ENCODE peak calls at places on chromosomes 6 and 20, in five cellular contexts. One of them, this sample, is unnamed.

GRCh38 chr6:26552205-26552604 is 14.0 kb downstream of the HMGN4 start:
- DNase-seq in heart left ventricle: no peak
- DNase-seq in pancreas: no peak
- DNase-seq in BE2C: no peak
- DNase-seq in cardiac muscle cell: no peak
- DNase-seq in this sample: no peak

GRCh38 chr6:146981981-146982380 is 222.2 kb upstream of the STXBP5 start:
- DNase-seq in BE2C: no peak
- DNase-seq in cardiac muscle cell: no peak
- DNase-seq in heart left ventricle: no peak
- DNase-seq in pancreas: no peak
- DNase-seq in this sample: no peak

GRCh38 chr20:62943396-62943795 is 5.4 kb downstream of the GID8 start:
- DNase-seq in heart left ventricle: no peak
- DNase-seq in pancreas: no peak
- DNase-seq in cardiac muscle cell: no peak
- DNase-seq in BE2C: no peak
- DNase-seq in this sample: no peak

GRCh38 chr6:33144373-33144772 is 47.9 kb downstream of the COL11A2 start:
- DNase-seq in heart left ventricle: no peak
- DNase-seq in cardiac muscle cell: no peak
- DNase-seq in pancreas: no peak
- DNase-seq in BE2C: no peak
- DNase-seq in this sample: no peak

GRCh38 chr6:5851261-5851757 is 155.4 kb downstream of the NRN1 start:
- DNase-seq in cardiac muscle cell: peak; percentile 40
- DNase-seq in BE2C: no peak
- DNase-seq in heart left ventricle: peak; percentile 39
- DNase-seq in pancreas: peak; percentile 37
- DNase-seq in this sample: peak; percentile 5

GRCh38 chr20:50491926-50492634 is 18.1 kb upstream of the PTPN1 start:
- DNase-seq in heart left ventricle: no peak
- DNase-seq in pancreas: no peak
- DNase-seq in cardiac muscle cell: peak; percentile 85
- DNase-seq in BE2C: no peak
- DNase-seq in this sample: no peak

GRCh38 chr6:111996159-111996558 is 57.7 kb upstream of the CCN6 start:
- DNase-seq in pancreas: no peak
- DNase-seq in heart left ventricle: no peak
- DNase-seq in cardiac muscle cell: no peak
- DNase-seq in BE2C: no peak
- DNase-seq in this sample: no peak

GRCh38 chr6:95091823-95092436 is 485.4 kb upstream of the MANEA start:
- DNase-seq in heart left ventricle: no peak
- DNase-seq in BE2C: no peak
- DNase-seq in pancreas: no peak
- DNase-seq in cardiac muscle cell: peak; percentile 66
- DNase-seq in this sample: peak; percentile 32

GRCh38 chr6:89637960-89638319 is 607 bp downstream of the LYRM2 start:
- DNase-seq in cardiac muscle cell: no peak
- DNase-seq in pancreas: peak; percentile 13
- DNase-seq in BE2C: no peak
- DNase-seq in heart left ventricle: no peak
- DNase-seq in this sample: no peak

GRCh38 chr6:129476810-129477209 is 233.2 kb downstream of the ARHGAP18 start:
- DNase-seq in cardiac muscle cell: no peak
- DNase-seq in pancreas: no peak
- DNase-seq in heart left ventricle: no peak
- DNase-seq in BE2C: no peak
- DNase-seq in this sample: no peak

GRCh38 chr20:32672982-32673727 is 586 bp downstream of the C20orf203 start:
- DNase-seq in BE2C: no peak
- DNase-seq in heart left ventricle: no peak
- DNase-seq in pancreas: no peak
- DNase-seq in cardiac muscle cell: no peak
- DNase-seq in this sample: no peak

GRCh38 chr6:150025201-150025917 is at the start of gene RAET1L:
- DNase-seq in pancreas: peak; percentile 45
- DNase-seq in BE2C: no peak
- DNase-seq in cardiac muscle cell: peak; percentile 37
- DNase-seq in heart left ventricle: no peak
- DNase-seq in this sample: no peak

GRCh38 chr6:94270040-94270689 is 850.8 kb upstream of the EPHA7 start:
- DNase-seq in BE2C: no peak
- DNase-seq in pancreas: no peak
- DNase-seq in cardiac muscle cell: no peak
- DNase-seq in heart left ventricle: no peak
- DNase-seq in this sample: no peak

GRCh38 chr6:81241126-81241525 is 511.4 kb downstream of the TENT5A start:
- DNase-seq in heart left ventricle: no peak
- DNase-seq in cardiac muscle cell: no peak
- DNase-seq in BE2C: no peak
- DNase-seq in pancreas: no peak
- DNase-seq in this sample: no peak

GRCh38 chr6:111805511-111806181 is 67.6 kb downstream of the FYN start:
- DNase-seq in BE2C: peak; percentile 41
- DNase-seq in pancreas: no peak
- DNase-seq in cardiac muscle cell: peak; percentile 63
- DNase-seq in heart left ventricle: no peak
- DNase-seq in this sample: peak; percentile 85

GRCh38 chr6:21219856-21220255 is 373.7 kb upstream of the SOX4 start:
- DNase-seq in pancreas: no peak
- DNase-seq in BE2C: no peak
- DNase-seq in cardiac muscle cell: no peak
- DNase-seq in heart left ventricle: no peak
- DNase-seq in this sample: no peak

GRCh38 chr6:116313377-116313776 is 33.6 kb upstream of the TSPYL1 start:
- DNase-seq in pancreas: no peak
- DNase-seq in cardiac muscle cell: peak; percentile 21
- DNase-seq in heart left ventricle: no peak
- DNase-seq in BE2C: no peak
- DNase-seq in this sample: no peak

GRCh38 chr6:297571-298232 is 5.4 kb downstream of the DUSP22 start:
- DNase-seq in pancreas: no peak
- DNase-seq in heart left ventricle: no peak
- DNase-seq in BE2C: no peak
- DNase-seq in cardiac muscle cell: no peak
- DNase-seq in this sample: no peak

GRCh38 chr20:35626386-35627001 is 10.9 kb downstream of the SPAG4 start:
- DNase-seq in pancreas: no peak
- DNase-seq in cardiac muscle cell: no peak
- DNase-seq in heart left ventricle: no peak
- DNase-seq in BE2C: no peak
- DNase-seq in this sample: no peak

GRCh38 chr6:56375806-56376205 is 128.4 kb upstream of the COL21A1 start:
- DNase-seq in heart left ventricle: no peak
- DNase-seq in pancreas: no peak
- DNase-seq in BE2C: no peak
- DNase-seq in cardiac muscle cell: no peak
- DNase-seq in this sample: no peak

GRCh38 chr6:3282461-3283236 is 23.9 kb downstream of the PSMG4 start:
- DNase-seq in pancreas: no peak
- DNase-seq in cardiac muscle cell: no peak
- DNase-seq in heart left ventricle: no peak
- DNase-seq in BE2C: no peak
- DNase-seq in this sample: no peak

GRCh38 chr20:61762208-61762710 is 303.4 kb downstream of the TAF4 start:
- DNase-seq in pancreas: no peak
- DNase-seq in heart left ventricle: no peak
- DNase-seq in BE2C: no peak
- DNase-seq in cardiac muscle cell: no peak
- DNase-seq in this sample: no peak

GRCh38 chr6:3213334-3213695 is 14.1 kb downstream of the TUBB2B start:
- DNase-seq in pancreas: no peak
- DNase-seq in heart left ventricle: no peak
- DNase-seq in BE2C: no peak
- DNase-seq in cardiac muscle cell: no peak
- DNase-seq in this sample: no peak

GRCh38 chr6:157172830-157173536 is 150.3 kb downstream of the TMEM242 start:
- DNase-seq in heart left ventricle: no peak
- DNase-seq in cardiac muscle cell: no peak
- DNase-seq in BE2C: no peak
- DNase-seq in pancreas: no peak
- DNase-seq in this sample: no peak

GRCh38 chr6:127570739-127571389 is 6.1 kb upstream of the C6orf58 start:
- DNase-seq in cardiac muscle cell: peak; percentile 37
- DNase-seq in BE2C: no peak
- DNase-seq in pancreas: no peak
- DNase-seq in heart left ventricle: no peak
- DNase-seq in this sample: no peak

GRCh38 chr6:108133594-108134179 is 32.1 kb upstream of the NR2E1 start:
- DNase-seq in pancreas: peak; percentile 84
- DNase-seq in cardiac muscle cell: peak; percentile 79
- DNase-seq in heart left ventricle: peak; percentile 40
- DNase-seq in BE2C: peak; percentile 82
- DNase-seq in this sample: peak; percentile 67

GRCh38 chr6:113591896-113592827 is 265.0 kb upstream of the MARCKS start:
- DNase-seq in pancreas: peak; percentile 26
- DNase-seq in heart left ventricle: peak; percentile 30
- DNase-seq in cardiac muscle cell: peak; percentile 65
- DNase-seq in BE2C: no peak
- DNase-seq in this sample: peak; percentile 38

GRCh38 chr20:18666803-18667460 is 79.1 kb downstream of the DTD1 start:
- DNase-seq in pancreas: no peak
- DNase-seq in BE2C: peak; percentile 32
- DNase-seq in cardiac muscle cell: no peak
- DNase-seq in heart left ventricle: no peak
- DNase-seq in this sample: no peak

GRCh38 chr6:44046516-44047178 is 80.6 kb downstream of the MRPL14 start:
- DNase-seq in heart left ventricle: no peak
- DNase-seq in cardiac muscle cell: no peak
- DNase-seq in BE2C: no peak
- DNase-seq in pancreas: no peak
- DNase-seq in this sample: no peak

GRCh38 chr20:32982617-32983458 is 21.4 kb downstream of the SUN5 start:
- DNase-seq in cardiac muscle cell: no peak
- DNase-seq in pancreas: peak; percentile 31
- DNase-seq in BE2C: peak; percentile 65
- DNase-seq in heart left ventricle: peak; percentile 48
- DNase-seq in this sample: peak; percentile 69

GRCh38 chr6:11645016-11645415 is 107.5 kb downstream of the TMEM170B start:
- DNase-seq in pancreas: no peak
- DNase-seq in heart left ventricle: no peak
- DNase-seq in BE2C: no peak
- DNase-seq in cardiac muscle cell: peak; percentile 55
- DNase-seq in this sample: no peak

DNA sequence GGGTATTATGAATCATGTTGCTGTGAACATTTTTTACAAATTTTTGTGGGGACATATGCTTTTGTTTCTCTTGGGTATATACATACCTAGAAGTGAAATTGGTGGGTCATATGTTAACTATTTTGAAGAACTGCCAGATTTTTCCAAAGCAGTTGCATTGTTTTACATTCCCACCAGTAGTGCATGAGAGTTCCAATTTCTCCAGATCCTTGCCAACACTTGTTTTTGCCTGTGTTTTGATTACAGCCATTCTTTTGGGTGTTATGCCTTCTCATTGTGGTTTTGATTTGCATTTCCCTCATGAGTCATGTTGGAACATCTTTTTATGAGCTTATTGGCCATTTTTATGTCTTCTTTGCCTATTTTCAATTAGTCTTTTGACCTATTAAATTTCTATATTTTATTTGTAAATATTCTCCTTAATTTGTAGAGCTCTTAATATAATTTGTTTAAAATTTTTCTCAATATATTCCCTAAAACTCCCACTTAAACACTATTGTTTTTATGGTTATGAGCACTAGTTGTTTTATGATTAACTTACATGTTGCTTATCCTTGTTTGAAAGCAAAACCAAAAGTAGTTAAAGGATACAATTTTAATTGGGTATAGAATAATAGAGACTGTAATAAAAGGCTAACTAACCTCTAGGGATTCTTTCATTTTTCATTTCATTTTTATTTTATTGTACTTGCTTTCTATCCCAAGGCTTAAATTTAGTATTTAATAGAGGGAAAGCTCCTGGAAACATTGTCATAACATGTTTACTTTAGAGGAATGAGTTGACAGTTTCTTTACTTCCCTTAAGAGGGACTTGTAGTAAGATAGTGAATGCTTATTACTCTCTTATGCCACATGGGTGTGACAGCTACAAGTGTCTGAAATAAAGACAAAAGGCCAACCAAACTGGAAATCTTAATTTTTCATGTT is 5.5 kb downstream of the UBR2 start:
- DNase-seq in pancreas: no peak
- DNase-seq in heart left ventricle: no peak
- DNase-seq in BE2C: no peak
- DNase-seq in cardiac muscle cell: peak; percentile 91
- DNase-seq in this sample: no peak
- TF ChIP-seq CTCF in pancreas: no peak
- TF ChIP-seq CTCF in heart left ventricle: no peak
- TF ChIP-seq CTCF in BE2C: no peak
- TF ChIP-seq CTCF in cardiac muscle cell: peak; percentile 4
- TF ChIP-seq CTCF in this sample: no peak

DNA sequence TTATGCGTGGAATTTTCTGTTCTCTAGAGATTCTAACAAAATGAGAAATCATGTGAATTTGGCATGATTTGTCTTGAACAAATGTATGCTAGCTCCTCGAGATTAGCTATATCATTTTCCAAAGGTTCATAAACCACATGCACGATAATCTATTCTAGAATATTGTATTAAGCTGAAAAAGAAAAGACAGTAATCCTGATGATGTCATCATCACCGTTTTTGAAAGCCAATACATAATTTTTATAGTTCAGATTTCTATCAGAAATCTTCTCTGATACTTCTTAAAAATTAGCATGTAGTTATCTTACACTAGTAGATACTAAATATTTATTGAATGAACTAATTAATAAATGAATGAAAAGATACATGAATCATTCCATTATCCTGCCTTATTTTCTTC is 111.2 kb downstream of the HAO1 start:
- DNase-seq in cardiac muscle cell: no peak
- DNase-seq in BE2C: no peak
- DNase-seq in heart left ventricle: no peak
- DNase-seq in pancreas: no peak
- DNase-seq in this sample: no peak
- H3K4me3 ChIP-seq in cardiac muscle cell: no peak overlapping the region
- H3K4me3 ChIP-seq in BE2C: no peak overlapping the region
- H3K4me3 ChIP-seq in heart left ventricle: no peak overlapping the region
- H3K4me3 ChIP-seq in pancreas: no peak overlapping the region
- H3K4me3 ChIP-seq in this sample: no peak overlapping the region

DNA sequence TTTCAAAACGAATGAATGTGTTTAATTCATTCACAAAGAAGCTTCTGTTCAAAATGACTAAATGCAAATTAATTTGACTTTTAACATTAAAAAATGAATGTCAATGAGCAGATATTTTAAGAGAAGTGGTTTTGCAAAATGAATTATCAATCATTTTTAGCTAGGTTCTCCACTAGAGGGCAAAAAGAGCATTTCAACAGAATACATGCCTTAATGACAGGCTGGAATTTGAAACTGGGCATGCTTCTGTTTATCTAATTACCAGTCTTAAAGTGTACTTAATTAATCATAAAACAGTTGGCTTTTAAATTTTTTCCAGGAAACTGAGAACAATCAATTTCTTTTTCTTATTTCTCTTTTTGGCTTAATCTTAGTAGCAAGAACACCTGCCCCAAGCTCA is 63.8 kb upstream of the TINAG start:
- DNase-seq in cardiac muscle cell: peak; percentile 44
- DNase-seq in BE2C: no peak
- DNase-seq in heart left ventricle: no peak
- DNase-seq in pancreas: no peak
- DNase-seq in this sample: no peak
- TF ChIP-seq CTCF in cardiac muscle cell: peak; percentile 60
- TF ChIP-seq CTCF in BE2C: peak; percentile 36
- TF ChIP-seq CTCF in heart left ventricle: peak; percentile 36
- TF ChIP-seq CTCF in pancreas: no peak
- TF ChIP-seq CTCF in this sample: peak; percentile 71

GRCh38 chr20:54070187-54070987 is at the start of gene BCAS1:
- DNase-seq in BE2C: no peak
- DNase-seq in pancreas: peak; percentile 48
- DNase-seq in heart left ventricle: no peak
- DNase-seq in cardiac muscle cell: no peak
- DNase-seq in this sample: no peak
- H3K4me3 ChIP-seq in BE2C: no peak within 1 kb of the TSS
- H3K4me3 ChIP-seq in pancreas: no peak within 1 kb of the TSS
- H3K4me3 ChIP-seq in heart left ventricle: no peak within 1 kb of the TSS
- H3K4me3 ChIP-seq in cardiac muscle cell: no peak within 1 kb of the TSS
- H3K4me3 ChIP-seq in this sample: no peak within 1 kb of the TSS

This sample was measured in retinal pigment epithelial cell.